ENCODE peak calls at places on chromosomes 1 and 21, in five cellular contexts. V is heart left ventricle, C is mammary epithelial cell, J is GM12865, O is fibroblast of villous mesenchyme. G is an unnamed sample.

GRCh38 chr1:237220243-237220642 is 178.3 kb downstream of the RYR2 start:
- DNase-seq in V (peak), C (no peak), J (no peak), O (no peak), G (no peak)

GRCh38 chr1:207868769-207869721 is 41.9 kb downstream of the CD34 start:
- DNase-seq in V (peak), C (peak), J (peak), O (peak), G (no peak)

GRCh38 chr1:95547000-95547399 is 313.0 kb downstream of the RWDD3 start:
- DNase-seq in V (no peak), C (peak), J (no peak), O (no peak), G (no peak)

GRCh38 chr1:41631154-41631553 is 146.7 kb upstream of the EDN2 start:
- DNase-seq in V (peak), C (no peak), J (no peak), O (no peak), G (no peak)

GRCh38 chr1:202061055-202061454 is 50.7 kb downstream of the ELF3 start:
- DNase-seq in V (no peak), C (no peak), J (no peak), O (no peak), G (no peak)

GRCh38 chr1:57206038-57206437 is 217.8 kb downstream of the DAB1 start:
- DNase-seq in V (no peak), C (no peak), J (no peak), O (no peak), G (no peak)

GRCh38 chr1:223748773-223749733 is 36.7 kb downstream of the CAPN2 start:
- DNase-seq in V (peak), C (no peak), J (peak), O (peak), G (no peak)

GRCh38 chr1:46526013-46526688 is 25.3 kb downstream of the KNCN start:
- DNase-seq in V (no peak), C (no peak), J (no peak), O (no peak), G (no peak)

GRCh38 chr1:111956155-111956817 is 33.2 kb downstream of the KCND3 start:
- DNase-seq in V (no peak), C (no peak), J (no peak), O (no peak), G (no peak)

GRCh38 chr1:19737413-19737812 is 62.3 kb downstream of the TMCO4 start:
- DNase-seq in V (no peak), C (peak), J (no peak), O (no peak), G (no peak)

GRCh38 chr1:107806902-107807301 is 158.1 kb downstream of the VAV3 start:
- DNase-seq in V (no peak), C (no peak), J (no peak), O (no peak), G (no peak)

GRCh38 chr21:42215942-42216725 is 2.8 kb upstream of the ABCG1 start:
- DNase-seq in V (no peak), C (no peak), J (no peak), O (no peak), G (no peak)

GRCh38 chr1:197614916-197615692 is 160.2 kb downstream of the DENND1B start:
- DNase-seq in V (no peak), C (peak), J (peak), O (peak), G (peak)

GRCh38 chr1:27149084-27149483 is 5.8 kb downstream of the SLC9A1 start:
- DNase-seq in V (no peak), C (no peak), J (no peak), O (peak), G (no peak)

GRCh38 chr1:186442651-186443114 is 18.2 kb downstream of the PDC start:
- DNase-seq in V (no peak), C (peak), J (no peak), O (peak), G (no peak)

GRCh38 chr21:39126486-39126806 is 56.8 kb downstream of the PSMG1 start:
- DNase-seq in V (no peak), C (no peak), J (no peak), O (no peak), G (no peak)

GRCh38 chr1:212584092-212584886 is 24.3 kb upstream of the ATF3 start:
- DNase-seq in V (no peak), C (no peak), J (no peak), O (no peak), G (no peak)

GRCh38 chr1:36553591-36554417 is 71.1 kb upstream of the CSF3R start:
- DNase-seq in V (peak), C (peak), J (peak), O (peak), G (peak)

GRCh38 chr1:39508266-39508665 is 16.8 kb downstream of the BMP8A start:
- DNase-seq in V (no peak), C (no peak), J (no peak), O (no peak), G (no peak)

GRCh38 chr1:82153282-82153630 is 352.5 kb downstream of the ADGRL2 start:
- DNase-seq in V (no peak), C (no peak), J (peak), O (no peak), G (no peak)

GRCh38 chr1:15260418-15261154 is 13.6 kb downstream of the FHAD1 start:
- DNase-seq in V (no peak), C (peak), J (no peak), O (peak), G (no peak)

GRCh38 chr21:33836408-33836807 is 79.2 kb downstream of the ATP5PO start:
- DNase-seq in V (no peak), C (no peak), J (no peak), O (no peak), G (no peak)

DNA sequence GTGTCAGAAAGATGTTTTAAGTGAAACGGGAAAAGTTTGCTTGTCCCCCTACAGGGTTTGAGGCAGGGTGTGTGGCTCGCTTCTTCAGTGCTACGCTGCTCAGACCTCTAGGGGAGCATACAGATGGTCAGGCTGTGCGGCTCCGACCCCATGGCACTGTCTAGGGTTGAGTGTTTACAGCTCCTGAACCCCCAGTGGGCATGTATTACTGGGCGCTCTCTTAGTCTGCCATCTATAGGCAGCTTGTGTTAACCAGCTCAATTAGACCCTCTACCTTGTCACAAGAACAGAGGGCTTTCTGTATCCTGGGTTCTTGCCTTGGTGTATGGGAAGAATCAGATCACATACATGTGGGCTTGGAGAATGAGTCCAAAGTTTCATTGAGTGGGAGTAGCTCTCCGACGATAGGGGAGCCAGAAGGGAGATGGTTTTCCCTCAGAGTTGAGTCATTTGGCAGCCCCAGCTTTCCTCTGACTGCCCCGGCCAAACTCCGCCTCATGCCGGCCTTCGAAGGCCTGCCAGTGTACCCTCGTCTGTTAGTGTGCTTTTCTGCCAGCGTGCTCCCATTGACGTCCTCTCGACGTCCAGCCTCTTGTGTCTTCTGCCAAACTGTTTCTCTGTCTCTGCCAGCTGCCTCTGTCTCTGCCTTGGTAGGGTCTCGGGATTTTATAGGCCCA is 38.6 kb upstream of the ADGRL4 start:
- DNase-seq in V (peak), C (no peak), J (peak), O (no peak), G (no peak)
- TF ChIP-seq CTCF in V (no peak), C (no peak), J (no peak), O (no peak), G (peak)

GRCh38 chr1:16905112-16905855 is 9.5 kb downstream of the RNU1-2 start:
- DNase-seq in V (no peak), C (peak), J (peak), O (peak), G (peak)

GRCh38 chr1:16900771-16901170 is 5.0 kb downstream of the RNU1-2 start:
- DNase-seq in V (no peak), C (no peak), J (no peak), O (no peak), G (no peak)

GRCh38 chr1:16903458-16903796 is 7.6 kb downstream of the RNU1-2 start:
- DNase-seq in V (no peak), C (no peak), J (no peak), O (no peak), G (no peak)

GRCh38 chr1:16904560-16905111 is 8.9 kb downstream of the RNU1-2 start:
- DNase-seq in V (peak), C (peak), J (peak), O (peak), G (peak)

DNA sequence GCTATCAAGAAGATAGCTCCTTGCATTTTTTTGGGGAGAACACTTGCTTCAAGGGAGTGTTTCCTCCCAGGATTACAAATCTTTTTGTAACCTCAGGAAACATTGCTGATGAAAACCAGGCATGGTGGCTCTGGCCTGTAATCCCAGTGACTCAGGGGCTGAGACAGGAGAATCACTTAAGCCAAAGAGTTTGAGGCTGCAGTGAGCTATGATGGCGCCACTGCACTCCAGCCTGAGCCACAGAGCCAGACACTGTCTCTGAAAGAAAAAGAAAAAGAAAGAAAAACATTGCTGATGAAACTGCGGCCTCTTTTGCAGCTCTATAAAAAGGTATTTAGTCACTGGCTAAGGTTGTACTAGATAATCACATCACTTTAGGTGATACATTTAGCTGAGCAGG is 7.3 kb downstream of the RNU1-2 start:
- DNase-seq in V (no peak), C (peak), J (no peak), O (peak), G (no peak)
- H3K4me3 ChIP-seq in V (no peak), C (no peak), J (no peak), O (peak), G (no peak)

DNA sequence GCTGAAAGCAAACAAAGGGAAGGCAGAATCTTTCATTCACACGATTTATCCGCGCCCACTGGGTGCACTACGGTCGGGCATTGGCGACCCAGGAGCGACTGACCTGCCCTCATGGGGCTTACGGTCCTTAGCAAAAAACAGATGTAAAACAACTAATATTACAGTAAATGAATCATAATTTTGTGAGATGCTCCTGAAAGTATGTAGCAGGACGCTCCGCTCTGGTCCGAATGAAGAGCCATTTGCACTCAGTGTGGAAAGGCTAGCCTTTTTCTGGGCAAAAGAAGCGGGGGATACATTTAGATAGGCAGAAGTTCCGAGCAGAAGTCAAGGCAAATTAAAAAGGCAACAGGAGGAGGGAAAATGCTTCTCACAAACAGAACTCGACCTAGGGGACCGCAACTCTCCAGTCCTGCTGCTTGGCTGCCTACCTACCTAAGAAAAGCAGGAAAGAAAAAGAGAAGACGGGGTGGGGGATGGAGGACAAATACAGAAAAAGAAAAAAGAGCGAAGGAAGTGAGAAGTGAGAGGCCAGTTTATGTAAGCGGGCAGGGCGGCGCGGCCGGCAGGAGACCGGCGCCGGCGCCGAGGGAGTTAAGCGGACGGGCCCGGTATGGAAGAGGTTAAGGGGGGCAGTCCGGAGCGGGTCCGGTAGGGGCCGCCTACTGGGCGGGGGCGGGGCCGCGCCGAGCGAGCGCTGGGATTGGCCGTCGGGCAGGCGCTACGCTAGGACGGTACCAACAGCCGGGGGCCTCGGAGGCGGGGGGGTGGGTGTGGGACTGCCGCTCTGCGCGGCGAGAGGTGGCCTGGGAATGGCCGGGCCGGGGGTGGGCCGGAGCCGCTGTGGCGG is at the start of gene FAM20B:
- DNase-seq in V (peak), C (peak), J (peak), O (peak), G (peak)
- TF ChIP-seq CTCF in V (no peak), C (no peak), J (peak), O (peak), G (no peak)

GRCh38 chr1:183414365-183414764 is 3.8 kb downstream of the NMNAT2 start:
- DNase-seq in V (no peak), C (no peak), J (no peak), O (no peak), G (no peak)
- H3K4me3 ChIP-seq in V (no peak), C (no peak), J (no peak), O (no peak), G (no peak)

DNA sequence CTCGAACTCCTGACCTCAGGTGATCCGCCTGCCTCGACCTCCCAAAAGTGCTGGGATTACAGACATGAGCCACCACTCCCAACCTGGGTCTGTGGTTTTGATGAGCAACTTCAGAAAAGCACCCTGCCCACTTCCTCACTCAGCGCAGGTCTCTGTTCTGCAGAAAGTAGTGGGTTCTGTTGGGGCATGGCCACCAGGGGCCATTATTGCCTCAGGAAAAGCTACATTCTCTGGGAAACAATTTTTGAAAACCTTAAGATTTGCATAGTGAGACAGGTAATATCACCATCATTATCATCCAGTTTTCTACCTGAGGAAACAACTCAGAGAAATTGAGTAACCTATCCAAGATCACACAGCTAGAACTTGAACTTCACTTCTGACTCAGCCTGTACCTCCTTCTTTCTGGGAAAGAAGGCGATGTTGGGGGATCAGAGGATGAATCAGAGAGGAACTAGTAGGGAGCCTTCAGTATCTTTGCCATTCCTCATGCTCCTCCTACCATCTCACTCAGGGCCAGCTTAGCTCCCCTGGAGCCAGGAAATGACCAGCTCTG is 7.1 kb upstream of the NES start:
- DNase-seq in V (no peak), C (peak), J (peak), O (no peak), G (no peak)
- TF ChIP-seq CTCF in V (no peak), C (peak), J (peak), O (peak), G (no peak)

GRCh38 chr1:228963795-228964177 is 228.5 kb downstream of the RHOU start:
- DNase-seq in V (no peak), C (no peak), J (no peak), O (no peak), G (no peak)
- H3K4me3 ChIP-seq in V (no peak), C (no peak), J (no peak), O (no peak), G (no peak)

GRCh38 chr1:54051936-54052469 is 1.0 kb downstream of the TMEM59 start:
- DNase-seq in V (no peak), C (peak), J (peak), O (peak), G (no peak)

GRCh38 chr1:54052470-54052933 is 502 bp downstream of the TMEM59 start:
- DNase-seq in V (no peak), C (peak), J (peak), O (peak), G (no peak)

GRCh38 chr1:54053745-54054437 is 483 bp downstream of the TCEANC2 start:
- DNase-seq in V (no peak), C (peak), J (no peak), O (peak), G (no peak)

GRCh38 chr1:54054438-54054749 is 986 bp downstream of the TCEANC2 start:
- DNase-seq in V (no peak), C (no peak), J (peak), O (no peak), G (no peak)

GRCh38 chr1:54052934-54053744 is at the start of the genes TCEANC2 and TMEM59:
- DNase-seq in V (peak), C (peak), J (peak), O (peak), G (peak)
- TF ChIP-seq CTCF in V (no peak), C (no peak), J (no peak), O (no peak), G (no peak)

DNA sequence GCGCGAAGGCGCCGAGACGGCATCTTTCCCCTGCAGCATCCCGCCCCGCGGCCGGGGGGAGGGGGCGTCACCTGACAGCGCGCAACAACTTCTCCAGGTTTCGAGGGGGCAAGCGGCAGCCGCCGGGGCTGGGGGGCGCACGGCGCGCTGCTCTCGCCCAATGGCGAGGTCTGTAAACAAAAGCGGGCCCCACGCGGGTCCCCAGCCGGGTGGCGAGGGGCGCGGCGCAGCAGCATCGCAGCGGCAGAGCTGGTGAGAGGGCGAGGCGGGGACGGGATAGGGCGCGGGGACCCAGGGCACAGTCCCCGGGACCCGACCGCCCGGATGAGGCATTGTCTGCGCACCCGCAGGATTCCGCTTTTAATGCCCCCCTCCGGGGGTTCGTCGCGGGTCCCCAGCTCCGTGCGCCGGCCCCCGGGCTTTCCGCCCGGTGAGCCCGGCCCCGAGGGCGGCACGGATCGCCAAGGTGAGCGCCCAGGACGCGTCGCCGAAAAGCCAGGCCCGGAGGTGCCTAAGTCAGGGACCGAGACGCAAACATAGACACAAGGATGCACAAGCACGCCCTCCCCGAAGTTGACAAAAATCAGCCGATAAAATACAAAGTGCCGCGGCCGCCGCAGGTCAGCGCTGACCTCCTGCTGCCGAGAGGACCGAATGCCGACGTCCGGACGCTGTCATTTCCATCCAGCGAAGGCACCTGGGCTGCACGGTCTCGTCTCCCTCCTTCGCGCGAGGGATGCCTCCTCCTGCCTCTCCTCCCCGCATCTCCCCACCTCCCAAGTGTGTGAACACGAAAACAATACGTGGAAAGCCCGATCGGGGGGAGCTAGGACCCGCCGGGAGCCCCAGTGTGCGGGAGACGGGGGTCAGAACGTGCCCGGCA is 101.3 kb upstream of the SOD1 start:
- DNase-seq in V (no peak), C (peak), J (no peak), O (no peak), G (no peak)
- H3K4me3 ChIP-seq in V (peak), C (peak), J (no peak), O (peak), G (no peak)

GRCh38 chr1:10519016-10519417 is 44.3 kb downstream of the PEX14 start:
- DNase-seq in V (no peak), C (no peak), J (no peak), O (no peak), G (no peak)
- TF ChIP-seq CTCF in V (no peak), C (no peak), J (no peak), O (no peak), G (no peak)

G was measured in LNCaP clone FGC.